ENCODE peak calls at places on chromosomes 1 and 21, in ten cellular contexts. A, S, Z, O, W, N, L, D, T and U are unnamed samples.

GRCh38 chr1:240998441-240999015 is 358.5 kb downstream of the RGS7 start:
- DNase-seq in A (no peak), S (no peak), Z (no peak), O (no peak), W (no peak), N (no peak), L (no peak), D (no peak), T (no peak), U (no peak)

GRCh38 chr1:8903410-8903809 is 24.9 kb upstream of the ENO1 start:
- DNase-seq in A (no peak), S (no peak), Z (no peak), O (no peak), W (no peak), N (no peak), L (no peak), D (no peak), T (no peak), U (no peak)

GRCh38 chr1:199132006-199132405 is 493.2 kb downstream of the PTPRC start:
- DNase-seq in A (no peak), S (no peak), Z (no peak), O (no peak), W (no peak), N (no peak), L (no peak), D (no peak), T (no peak), U (no peak)

GRCh38 chr1:153485880-153486279 is 25.4 kb upstream of the S100A7 start:
- DNase-seq in A (no peak), S (no peak), Z (no peak), O (no peak), W (no peak), N (no peak), L (no peak), D (no peak), T (no peak), U (no peak)

GRCh38 chr1:203612932-203613682 is 13.5 kb upstream of the ATP2B4 start:
- DNase-seq in A (no peak), S (peak; percentile 34), Z (no peak), O (no peak), W (no peak), N (no peak), L (no peak), D (peak; percentile 66), T (no peak), U (no peak)

GRCh38 chr21:38286739-38287426 is 30.1 kb downstream of the KCNJ15 start:
- DNase-seq in A (no peak), S (no peak), Z (no peak), O (no peak), W (no peak), N (no peak), L (no peak), D (no peak), T (no peak), U (no peak)

GRCh38 chr1:109793089-109793485 is 29.4 kb upstream of the EPS8L3 start:
- DNase-seq in A (no peak), S (no peak), Z (peak; percentile 4), O (no peak), W (peak; percentile 18), N (no peak), L (no peak), D (no peak), T (no peak), U (peak; percentile 2)

GRCh38 chr1:52579415-52579814 is 22.8 kb upstream of the GPX7 start:
- DNase-seq in A (no peak), S (no peak), Z (no peak), O (no peak), W (no peak), N (no peak), L (no peak), D (peak; percentile 21), T (no peak), U (no peak)

GRCh38 chr21:23887709-23888303 is 1719.5 kb downstream of the MRPL39 start:
- DNase-seq in A (no peak), S (peak; percentile 87), Z (no peak), O (no peak), W (no peak), N (no peak), L (no peak), D (no peak), T (no peak), U (no peak)

GRCh38 chr1:27137022-27137542 is 17.8 kb downstream of the SLC9A1 start:
- DNase-seq in A (peak; percentile 45), S (peak; percentile 96), Z (no peak), O (peak; percentile 81), W (peak; percentile 76), N (peak; percentile 62), L (peak; percentile 51), D (no peak), T (no peak), U (no peak)

GRCh38 chr1:50603274-50604271 is 180.3 kb upstream of the DMRTA2 start:
- DNase-seq in A (no peak), S (no peak), Z (no peak), O (no peak), W (no peak), N (no peak), L (no peak), D (peak; percentile 69), T (no peak), U (no peak)

GRCh38 chr1:32848354-32849063 is 22.2 kb downstream of the FNDC5 start:
- DNase-seq in A (no peak), S (no peak), Z (no peak), O (no peak), W (no peak), N (no peak), L (no peak), D (no peak), T (no peak), U (no peak)

DNA sequence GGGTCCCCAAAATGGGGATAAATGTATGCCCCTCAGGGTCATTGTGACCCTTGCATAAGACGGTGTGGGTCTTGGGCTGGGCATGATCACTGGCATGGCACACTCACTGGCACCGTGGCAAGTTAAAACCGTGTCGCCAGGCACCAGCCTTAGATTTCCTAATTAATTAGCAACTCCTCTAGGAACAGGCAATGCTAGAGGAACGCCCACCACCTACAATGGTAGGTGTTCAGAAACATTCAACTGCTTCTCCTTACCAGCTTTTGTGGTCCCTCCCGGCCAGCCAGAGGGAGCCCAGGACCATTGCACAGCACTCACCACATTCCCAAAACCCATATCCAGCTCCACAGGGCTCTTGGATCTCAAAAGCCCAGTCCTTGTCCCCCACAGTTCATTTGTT is 36.4 kb downstream of the EPHA2 start:
- DNase-seq in A (no peak), S (no peak), Z (no peak), O (peak; percentile 47), W (no peak), N (no peak), L (no peak), D (no peak), T (no peak), U (no peak)
- H3K4me1 ChIP-seq in A (peaks cover 74% of the 10 kb centered on the region), S (peaks cover 21% of the 10 kb centered on the region), Z (no peaks in the 10 kb centered on the region), O (peaks cover 5% of the 10 kb centered on the region), W (no peaks in the 10 kb centered on the region), N (peaks cover 6% of the 10 kb centered on the region), L (no peaks in the 10 kb centered on the region), D (peaks cover 13% of the 10 kb centered on the region), T (no peaks in the 10 kb centered on the region), U (no peaks in the 10 kb centered on the region)

DNA sequence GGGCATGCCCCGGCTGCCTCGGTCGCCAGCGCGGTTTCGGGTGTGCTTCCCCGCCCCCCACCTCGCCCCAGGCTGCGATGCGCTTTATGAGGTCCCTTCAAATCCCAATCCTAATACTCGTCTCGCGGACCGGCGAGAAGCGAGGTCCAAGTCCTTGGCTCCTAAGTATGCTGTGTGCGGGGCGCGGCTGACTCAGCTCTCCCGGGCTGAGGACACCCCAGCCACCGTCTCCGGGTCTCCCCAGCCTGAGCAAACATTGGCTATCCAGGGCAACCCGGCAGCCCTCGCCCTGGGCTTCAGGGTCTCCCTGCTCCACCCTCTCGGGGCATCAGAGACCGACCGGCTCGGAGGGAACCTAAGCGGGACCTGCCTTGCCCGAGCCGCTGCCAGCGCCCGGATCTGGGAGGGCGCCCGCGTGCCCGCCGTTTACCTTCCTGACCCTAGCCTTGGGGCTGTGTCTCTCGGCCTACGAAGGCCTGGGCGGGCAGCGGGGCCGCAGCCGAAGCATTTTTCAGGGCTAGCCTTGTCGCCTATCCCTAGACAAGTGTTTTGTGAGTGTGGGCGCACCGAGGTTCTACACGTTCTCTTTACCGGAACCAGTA is 1.2 kb downstream of the ITPKB start:
- DNase-seq in A (peak; percentile 43), S (peak; percentile 91), Z (peak; percentile 48), O (peak; percentile 78), W (peak; percentile 83), N (no peak), L (peak; percentile 35), D (peak; percentile 43), T (no peak), U (peak; percentile 27)
- TF ChIP-seq POLR2A in A (no peak), S (no peak), Z (no peak), O (no peak), W (peak; percentile 30), N (no peak), L (no peak), D (no peak), T (peak; percentile 34), U (peak; percentile 4)

GRCh38 chr1:16442273-16442672 is 1.7 kb downstream of the NECAP2 start:
- DNase-seq in A (no peak), S (no peak), Z (no peak), O (no peak), W (no peak), N (no peak), L (peak; percentile 23), D (no peak), T (no peak), U (no peak)

GRCh38 chr1:16441312-16441641 is 753 bp downstream of the NECAP2 start:
- DNase-seq in A (no peak), S (no peak), Z (no peak), O (no peak), W (no peak), N (no peak), L (no peak), D (no peak), T (no peak), U (no peak)

GRCh38 chr1:16443975-16444745 is 3.6 kb downstream of the NECAP2 start:
- DNase-seq in A (no peak), S (peak; percentile 62), Z (peak; percentile 58), O (no peak), W (no peak), N (peak; percentile 57), L (peak; percentile 31), D (no peak), T (no peak), U (no peak)

GRCh38 chr1:16445052-16445451 is 4.5 kb downstream of the NECAP2 start:
- DNase-seq in A (no peak), S (no peak), Z (no peak), O (no peak), W (no peak), N (peak; percentile 34), L (no peak), D (no peak), T (no peak), U (no peak)

GRCh38 chr1:16442941-16443340 is 2.4 kb downstream of the NECAP2 start:
- DNase-seq in A (no peak), S (no peak), Z (no peak), O (no peak), W (no peak), N (peak; percentile 12), L (no peak), D (no peak), T (no peak), U (no peak)
- H3K27ac ChIP-seq in A (no peak overlapping the region), S (peak overlapping the region; percentile 3), Z (no peak overlapping the region), O (no peak overlapping the region), W (no peak overlapping the region), N (peak overlapping the region; percentile 45), L (no peak overlapping the region), D (no peak overlapping the region), T (no peak overlapping the region), U (no peak overlapping the region)

DNA sequence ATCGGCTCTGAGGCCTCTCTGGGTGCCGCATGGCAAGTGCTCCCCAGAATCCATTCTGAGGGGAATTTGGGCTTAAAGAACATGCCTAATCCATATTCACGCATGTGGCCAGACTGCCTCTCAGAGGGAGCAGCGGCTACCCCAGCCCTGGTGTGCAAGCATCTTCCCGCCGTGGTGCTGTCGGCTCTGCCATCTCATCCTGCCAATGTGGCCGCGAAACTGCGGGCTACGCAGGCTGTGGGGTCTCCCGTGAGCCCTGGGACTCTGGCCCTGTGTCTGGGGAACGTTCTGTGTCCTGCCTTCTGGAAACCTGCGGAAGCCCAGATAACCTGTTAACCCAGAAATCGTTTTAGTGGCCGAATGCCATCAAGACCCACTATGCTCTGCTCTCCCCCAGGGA is 60.7 kb downstream of the SLC19A1 start:
- DNase-seq in A (no peak), S (no peak), Z (no peak), O (peak; percentile 58), W (no peak), N (no peak), L (no peak), D (no peak), T (no peak), U (no peak)
- H3K4me1 ChIP-seq in A (peaks cover 15% of the 10 kb centered on the region), S (peaks cover 55% of the 10 kb centered on the region), Z (no peaks in the 10 kb centered on the region), O (peaks cover 12% of the 10 kb centered on the region), W (peaks cover 14% of the 10 kb centered on the region), N (peaks cover 13% of the 10 kb centered on the region), L (peaks cover 7% of the 10 kb centered on the region), D (peaks cover 2% of the 10 kb centered on the region), T (peaks cover 6% of the 10 kb centered on the region), U (no peaks in the 10 kb centered on the region)